ENCODE peak calls at places on chromosomes 12 and 14, in six cellular contexts. One of them, this sample, is unnamed. For H3K27me3, the result is how much of the 10 kb centered on the place peaks cover.

GRCh38 chr14:87113286-87113685 is 879.7 kb downstream of the GALC start:
- DNase-seq in ovary: no peak
- DNase-seq in adrenal gland: no peak
- DNase-seq in uterus: no peak
- DNase-seq in transverse colon: no peak
- DNase-seq in IMR-90: no peak
- DNase-seq in this sample: no peak

GRCh38 chr14:64580451-64580850 is 30.7 kb downstream of the PPP1R36 start:
- DNase-seq in adrenal gland: no peak
- DNase-seq in uterus: no peak
- DNase-seq in ovary: no peak
- DNase-seq in transverse colon: no peak
- DNase-seq in IMR-90: peak
- DNase-seq in this sample: no peak

GRCh38 chr14:22491683-22492483 is 97.1 kb downstream of the DAD1 start:
- DNase-seq in ovary: no peak
- DNase-seq in uterus: no peak
- DNase-seq in transverse colon: no peak
- DNase-seq in IMR-90: no peak
- DNase-seq in adrenal gland: no peak
- DNase-seq in this sample: no peak

GRCh38 chr14:21467620-21468019 is 9.1 kb downstream of the RAB2B start:
- DNase-seq in adrenal gland: no peak
- DNase-seq in transverse colon: no peak
- DNase-seq in ovary: no peak
- DNase-seq in IMR-90: peak
- DNase-seq in uterus: no peak
- DNase-seq in this sample: no peak

GRCh38 chr12:80189241-80189640 is 89.9 kb downstream of the OTOGL start:
- DNase-seq in ovary: no peak
- DNase-seq in uterus: no peak
- DNase-seq in IMR-90: peak
- DNase-seq in adrenal gland: no peak
- DNase-seq in transverse colon: no peak
- DNase-seq in this sample: no peak

GRCh38 chr12:124625867-124626675 is 58.7 kb upstream of the NCOR2 start:
- DNase-seq in uterus: peak
- DNase-seq in ovary: peak
- DNase-seq in adrenal gland: peak
- DNase-seq in IMR-90: peak
- DNase-seq in transverse colon: peak
- DNase-seq in this sample: peak

GRCh38 chr12:5432011-5432400 is at the start of gene NTF3:
- DNase-seq in IMR-90: peak
- DNase-seq in transverse colon: no peak
- DNase-seq in adrenal gland: no peak
- DNase-seq in ovary: peak
- DNase-seq in uterus: no peak
- DNase-seq in this sample: peak

GRCh38 chr12:130506844-130507243 is 169.2 kb downstream of the PIWIL1 start:
- DNase-seq in transverse colon: no peak
- DNase-seq in uterus: no peak
- DNase-seq in IMR-90: no peak
- DNase-seq in ovary: no peak
- DNase-seq in adrenal gland: no peak
- DNase-seq in this sample: peak

GRCh38 chr14:22112004-22112403 is 438.4 kb upstream of the OR4E1 start:
- DNase-seq in uterus: no peak
- DNase-seq in transverse colon: no peak
- DNase-seq in IMR-90: no peak
- DNase-seq in adrenal gland: no peak
- DNase-seq in ovary: no peak
- DNase-seq in this sample: peak

GRCh38 chr14:95018845-95019244 is 138.5 kb downstream of the DICER1 start:
- DNase-seq in IMR-90: no peak
- DNase-seq in adrenal gland: no peak
- DNase-seq in ovary: no peak
- DNase-seq in uterus: no peak
- DNase-seq in transverse colon: no peak
- DNase-seq in this sample: no peak

GRCh38 chr14:30214456-30215090 is 286.9 kb upstream of the PRKD1 start:
- DNase-seq in IMR-90: peak
- DNase-seq in transverse colon: no peak
- DNase-seq in uterus: no peak
- DNase-seq in ovary: no peak
- DNase-seq in adrenal gland: peak
- DNase-seq in this sample: peak

GRCh38 chr12:41407240-41407799 is 219.2 kb downstream of the PDZRN4 start:
- DNase-seq in adrenal gland: no peak
- DNase-seq in ovary: no peak
- DNase-seq in IMR-90: no peak
- DNase-seq in transverse colon: no peak
- DNase-seq in uterus: no peak
- DNase-seq in this sample: no peak

GRCh38 chr12:4855121-4855924 is 54.4 kb upstream of the KCNA1 start:
- DNase-seq in uterus: peak
- DNase-seq in IMR-90: peak
- DNase-seq in adrenal gland: peak
- DNase-seq in ovary: peak
- DNase-seq in transverse colon: peak
- DNase-seq in this sample: peak

GRCh38 chr12:88052686-88053085 is 23.5 kb upstream of the C12orf50 start:
- DNase-seq in uterus: no peak
- DNase-seq in ovary: no peak
- DNase-seq in adrenal gland: peak
- DNase-seq in transverse colon: peak
- DNase-seq in IMR-90: peak
- DNase-seq in this sample: peak

GRCh38 chr12:87779016-87779415 is 250.2 kb downstream of the C12orf50 start:
- DNase-seq in transverse colon: no peak
- DNase-seq in uterus: no peak
- DNase-seq in IMR-90: peak
- DNase-seq in adrenal gland: no peak
- DNase-seq in ovary: no peak
- DNase-seq in this sample: no peak

DNA sequence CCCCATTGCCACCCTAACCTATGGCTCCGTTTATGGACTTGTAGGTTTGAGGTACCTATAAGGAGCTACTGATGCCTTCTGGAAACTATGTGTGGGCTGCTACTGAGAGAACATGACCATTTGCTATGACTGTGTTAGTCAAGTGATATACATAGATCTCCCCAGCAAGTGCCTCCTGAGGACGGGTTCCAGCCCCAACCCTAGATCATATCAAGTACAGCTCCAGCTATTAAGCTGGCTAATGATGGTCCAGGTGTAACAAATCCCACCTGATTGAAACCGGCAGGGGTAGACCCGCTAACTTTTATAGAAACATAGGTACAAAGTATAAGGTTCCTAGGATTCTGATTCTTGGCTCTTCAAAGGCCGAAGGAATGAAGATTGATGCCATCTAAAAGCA is 23.7 kb downstream of the NINJ2 start:
- DNase-seq in uterus: no peak
- DNase-seq in IMR-90: no peak
- DNase-seq in transverse colon: no peak
- DNase-seq in adrenal gland: no peak
- DNase-seq in ovary: no peak
- DNase-seq in this sample: no peak
- TF ChIP-seq POLR2A in uterus: no peak
- TF ChIP-seq POLR2A in IMR-90: no peak
- TF ChIP-seq POLR2A in transverse colon: no peak
- TF ChIP-seq POLR2A in adrenal gland: no peak
- TF ChIP-seq POLR2A in ovary: no peak
- TF ChIP-seq POLR2A in this sample: no peak

DNA sequence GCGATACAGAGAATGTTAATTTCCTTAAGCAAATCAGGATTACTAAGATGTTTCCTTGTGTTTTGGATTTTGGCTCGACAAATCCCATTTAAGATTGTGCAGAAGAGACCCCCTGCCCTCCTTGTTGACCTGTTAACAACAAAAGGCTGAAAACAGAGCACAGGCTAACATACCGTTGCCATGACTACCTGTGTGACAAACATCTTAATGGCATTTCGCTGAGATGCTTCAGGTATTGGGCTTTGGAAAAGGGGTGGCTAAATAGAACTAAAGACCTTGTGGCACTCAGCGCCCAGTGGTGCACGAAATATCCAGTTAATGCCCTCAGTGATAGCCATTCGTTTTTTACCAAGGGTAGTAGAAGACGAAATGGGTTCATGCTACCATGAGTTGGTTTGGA is 1532.2 kb upstream of the TMEM132C start:
- DNase-seq in uterus: no peak
- DNase-seq in adrenal gland: no peak
- DNase-seq in transverse colon: no peak
- DNase-seq in ovary: no peak
- DNase-seq in IMR-90: no peak
- DNase-seq in this sample: no peak
- H3K27me3 ChIP-seq in uterus: under half
- H3K27me3 ChIP-seq in adrenal gland: under half
- H3K27me3 ChIP-seq in transverse colon: under half
- H3K27me3 ChIP-seq in ovary: under half
- H3K27me3 ChIP-seq in IMR-90: under half
- H3K27me3 ChIP-seq in this sample: under half

DNA sequence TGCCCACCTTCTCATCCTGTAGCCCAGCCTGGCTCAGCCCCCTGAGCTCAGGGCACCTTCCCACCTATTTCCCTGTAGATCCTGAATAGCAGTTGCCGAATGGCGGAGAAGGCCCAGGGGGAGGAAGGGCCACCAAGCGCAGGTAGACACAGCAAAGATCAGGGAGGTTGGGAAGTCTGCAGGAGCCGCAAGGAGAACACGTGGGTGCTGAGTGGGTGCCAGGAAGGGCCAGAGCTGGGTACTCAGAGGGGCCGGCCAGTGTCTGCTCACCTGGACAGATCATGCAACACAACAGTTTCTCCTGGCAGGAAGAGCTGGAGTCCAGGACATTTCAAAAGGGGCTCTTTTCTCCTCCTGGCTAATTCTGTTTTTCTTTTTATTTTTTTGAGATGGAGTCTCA is 30.6 kb downstream of the CHGA start:
- DNase-seq in adrenal gland: no peak
- DNase-seq in uterus: no peak
- DNase-seq in IMR-90: no peak
- DNase-seq in transverse colon: no peak
- DNase-seq in ovary: no peak
- DNase-seq in this sample: no peak
- H3K27ac ChIP-seq in adrenal gland: no peak
- H3K27ac ChIP-seq in uterus: no peak
- H3K27ac ChIP-seq in IMR-90: no peak
- H3K27ac ChIP-seq in transverse colon: no peak
- H3K27ac ChIP-seq in ovary: no peak
- H3K27ac ChIP-seq in this sample: no peak

GRCh38 chr12:54358620-54358944 is 5.7 kb downstream of the GPR84 start:
- DNase-seq in ovary: no peak
- DNase-seq in transverse colon: no peak
- DNase-seq in adrenal gland: no peak
- DNase-seq in uterus: no peak
- DNase-seq in IMR-90: no peak
- DNase-seq in this sample: no peak
- TF ChIP-seq POLR2A in ovary: no peak
- TF ChIP-seq POLR2A in transverse colon: no peak
- TF ChIP-seq POLR2A in adrenal gland: no peak
- TF ChIP-seq POLR2A in uterus: no peak
- TF ChIP-seq POLR2A in IMR-90: no peak
- TF ChIP-seq POLR2A in this sample: no peak

GRCh38 chr12:94771199-94771598 is 120.8 kb upstream of the TMCC3 start:
- DNase-seq in IMR-90: no peak
- DNase-seq in ovary: no peak
- DNase-seq in adrenal gland: no peak
- DNase-seq in uterus: no peak
- DNase-seq in transverse colon: no peak
- DNase-seq in this sample: no peak
- H3K27me3 ChIP-seq in IMR-90: under half
- H3K27me3 ChIP-seq in ovary: under half
- H3K27me3 ChIP-seq in adrenal gland: under half
- H3K27me3 ChIP-seq in uterus: under half
- H3K27me3 ChIP-seq in transverse colon: under half
- H3K27me3 ChIP-seq in this sample: under half

DNA sequence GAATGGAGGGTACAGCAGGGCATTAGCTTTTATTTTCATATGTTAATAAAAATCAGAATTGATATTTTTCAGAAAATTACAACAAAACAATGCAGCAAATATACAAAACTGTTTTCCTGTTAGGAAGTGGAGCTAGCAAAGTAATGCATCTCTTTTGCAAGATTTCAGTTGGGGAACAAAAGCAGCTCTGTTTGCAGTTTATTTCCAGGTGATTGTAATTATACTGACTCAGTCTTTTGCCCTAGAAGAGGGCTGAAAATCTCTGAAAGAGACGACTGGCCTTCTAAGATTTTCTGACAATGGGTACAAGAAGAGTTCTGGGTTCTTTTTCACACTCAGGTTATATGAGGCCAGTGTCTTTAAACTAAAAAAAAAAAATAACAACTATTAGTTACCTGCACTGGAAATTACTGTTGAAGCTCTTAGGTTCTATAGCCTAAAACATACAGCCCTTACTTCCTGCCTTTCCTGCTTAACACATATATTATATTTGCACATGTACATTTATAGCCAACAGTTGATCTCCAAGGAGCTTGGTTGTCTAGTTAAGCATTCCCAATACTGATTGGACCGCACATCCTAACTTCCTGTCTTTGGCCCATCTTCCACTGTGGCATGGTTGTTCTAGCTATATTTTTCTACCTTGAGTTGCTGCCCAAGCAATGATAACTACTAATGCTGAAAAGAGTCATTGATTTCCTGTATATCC is 199.1 kb upstream of the KRR1 start:
- DNase-seq in uterus: no peak
- DNase-seq in ovary: no peak
- DNase-seq in IMR-90: no peak
- DNase-seq in transverse colon: no peak
- DNase-seq in adrenal gland: no peak
- DNase-seq in this sample: no peak
- H3K27ac ChIP-seq in uterus: no peak
- H3K27ac ChIP-seq in ovary: no peak
- H3K27ac ChIP-seq in IMR-90: no peak
- H3K27ac ChIP-seq in transverse colon: no peak
- H3K27ac ChIP-seq in adrenal gland: no peak
- H3K27ac ChIP-seq in this sample: no peak